ENCODE peak calls at places on chromosomes 11 and 22, in ten cellular contexts. One of them, this sample, is unnamed. For H3K4me1, the result is how much of the 10 kb centered on the place peaks cover.

GRCh38 chr11:128862913-128863660 is 4.0 kb downstream of the KCNJ1 start:
- DNase-seq in left lung: no peak
- DNase-seq in adrenal gland: no peak
- DNase-seq in uterus: no peak
- DNase-seq in tibial nerve: no peak
- DNase-seq in fibroblast of lung: peak
- DNase-seq in thyroid gland: peak
- DNase-seq in A549: no peak
- DNase-seq in mammary epithelial cell: peak
- DNase-seq in mucosa of descending colon: no peak
- DNase-seq in this sample: no peak

GRCh38 chr11:72446929-72447753 is 12.8 kb upstream of the CLPB start:
- DNase-seq in left lung: no peak
- DNase-seq in adrenal gland: no peak
- DNase-seq in uterus: no peak
- DNase-seq in tibial nerve: no peak
- DNase-seq in fibroblast of lung: peak
- DNase-seq in thyroid gland: no peak
- DNase-seq in A549: peak
- DNase-seq in mammary epithelial cell: peak
- DNase-seq in mucosa of descending colon: no peak
- DNase-seq in this sample: no peak

GRCh38 chr11:32439488-32440210 is 4.3 kb upstream of the WT1 start:
- DNase-seq in left lung: no peak
- DNase-seq in adrenal gland: no peak
- DNase-seq in uterus: peak
- DNase-seq in tibial nerve: no peak
- DNase-seq in fibroblast of lung: no peak
- DNase-seq in thyroid gland: no peak
- DNase-seq in A549: no peak
- DNase-seq in mammary epithelial cell: no peak
- DNase-seq in mucosa of descending colon: no peak
- DNase-seq in this sample: no peak

GRCh38 chr22:45976351-45977002 is 485 bp downstream of the WNT7B start:
- DNase-seq in left lung: peak
- DNase-seq in adrenal gland: no peak
- DNase-seq in uterus: no peak
- DNase-seq in tibial nerve: no peak
- DNase-seq in fibroblast of lung: no peak
- DNase-seq in thyroid gland: peak
- DNase-seq in A549: no peak
- DNase-seq in mammary epithelial cell: peak
- DNase-seq in mucosa of descending colon: no peak
- DNase-seq in this sample: no peak

GRCh38 chr22:48719978-48720661 is 1107.6 kb downstream of the BRD1 start:
- DNase-seq in left lung: peak
- DNase-seq in adrenal gland: no peak
- DNase-seq in uterus: no peak
- DNase-seq in tibial nerve: no peak
- DNase-seq in fibroblast of lung: no peak
- DNase-seq in thyroid gland: no peak
- DNase-seq in A549: peak
- DNase-seq in mammary epithelial cell: no peak
- DNase-seq in mucosa of descending colon: no peak
- DNase-seq in this sample: peak

GRCh38 chr22:42160251-42160650 is 29.6 kb upstream of the CYP2D6 start:
- DNase-seq in left lung: no peak
- DNase-seq in adrenal gland: no peak
- DNase-seq in uterus: no peak
- DNase-seq in tibial nerve: no peak
- DNase-seq in fibroblast of lung: no peak
- DNase-seq in thyroid gland: no peak
- DNase-seq in A549: no peak
- DNase-seq in mammary epithelial cell: no peak
- DNase-seq in mucosa of descending colon: no peak
- DNase-seq in this sample: no peak

GRCh38 chr11:4184163-4184916 is 89.7 kb downstream of the RRM1 start:
- DNase-seq in left lung: peak
- DNase-seq in adrenal gland: no peak
- DNase-seq in uterus: no peak
- DNase-seq in tibial nerve: no peak
- DNase-seq in fibroblast of lung: peak
- DNase-seq in thyroid gland: no peak
- DNase-seq in A549: no peak
- DNase-seq in mammary epithelial cell: no peak
- DNase-seq in mucosa of descending colon: no peak
- DNase-seq in this sample: peak

GRCh38 chr11:48093323-48093722 is 113.0 kb downstream of the PTPRJ start:
- DNase-seq in left lung: no peak
- DNase-seq in adrenal gland: no peak
- DNase-seq in uterus: no peak
- DNase-seq in tibial nerve: no peak
- DNase-seq in fibroblast of lung: peak
- DNase-seq in thyroid gland: no peak
- DNase-seq in A549: no peak
- DNase-seq in mammary epithelial cell: no peak
- DNase-seq in mucosa of descending colon: no peak
- DNase-seq in this sample: no peak

GRCh38 chr22:31953251-31953650 is 8.9 kb downstream of the YWHAH start:
- DNase-seq in left lung: no peak
- DNase-seq in adrenal gland: no peak
- DNase-seq in uterus: no peak
- DNase-seq in tibial nerve: no peak
- DNase-seq in fibroblast of lung: no peak
- DNase-seq in thyroid gland: no peak
- DNase-seq in A549: no peak
- DNase-seq in mammary epithelial cell: no peak
- DNase-seq in mucosa of descending colon: no peak
- DNase-seq in this sample: no peak

GRCh38 chr22:31957970-31958594 is 13.7 kb downstream of the YWHAH start:
- DNase-seq in left lung: no peak
- DNase-seq in adrenal gland: no peak
- DNase-seq in uterus: no peak
- DNase-seq in tibial nerve: no peak
- DNase-seq in fibroblast of lung: no peak
- DNase-seq in thyroid gland: no peak
- DNase-seq in A549: no peak
- DNase-seq in mammary epithelial cell: no peak
- DNase-seq in mucosa of descending colon: no peak
- DNase-seq in this sample: no peak

GRCh38 chr22:31958625-31959239 is 14.4 kb downstream of the YWHAH start:
- DNase-seq in left lung: no peak
- DNase-seq in adrenal gland: no peak
- DNase-seq in uterus: no peak
- DNase-seq in tibial nerve: no peak
- DNase-seq in fibroblast of lung: no peak
- DNase-seq in thyroid gland: no peak
- DNase-seq in A549: no peak
- DNase-seq in mammary epithelial cell: no peak
- DNase-seq in mucosa of descending colon: no peak
- DNase-seq in this sample: no peak

GRCh38 chr22:31954535-31955326 is 10.4 kb downstream of the YWHAH start:
- DNase-seq in left lung: no peak
- DNase-seq in adrenal gland: no peak
- DNase-seq in uterus: no peak
- DNase-seq in tibial nerve: no peak
- DNase-seq in fibroblast of lung: peak
- DNase-seq in thyroid gland: no peak
- DNase-seq in A549: no peak
- DNase-seq in mammary epithelial cell: no peak
- DNase-seq in mucosa of descending colon: no peak
- DNase-seq in this sample: no peak

GRCh38 chr22:31956360-31956759 is 12.0 kb downstream of the YWHAH start:
- DNase-seq in left lung: no peak
- DNase-seq in adrenal gland: no peak
- DNase-seq in uterus: no peak
- DNase-seq in tibial nerve: no peak
- DNase-seq in fibroblast of lung: no peak
- DNase-seq in thyroid gland: no peak
- DNase-seq in A549: no peak
- DNase-seq in mammary epithelial cell: no peak
- DNase-seq in mucosa of descending colon: no peak
- DNase-seq in this sample: no peak
- TF ChIP-seq CTCF in left lung: no peak
- TF ChIP-seq CTCF in adrenal gland: no peak
- TF ChIP-seq CTCF in uterus: no peak
- TF ChIP-seq CTCF in tibial nerve: no peak
- TF ChIP-seq CTCF in fibroblast of lung: no peak
- TF ChIP-seq CTCF in thyroid gland: no peak
- TF ChIP-seq CTCF in A549: no peak
- TF ChIP-seq CTCF in mammary epithelial cell: no peak
- TF ChIP-seq CTCF in mucosa of descending colon: no peak
- TF ChIP-seq CTCF in this sample: no peak

GRCh38 chr11:2212411-2213251 is 41.0 kb upstream of the TH start:
- DNase-seq in left lung: peak
- DNase-seq in adrenal gland: no peak
- DNase-seq in uterus: peak
- DNase-seq in tibial nerve: no peak
- DNase-seq in fibroblast of lung: no peak
- DNase-seq in thyroid gland: no peak
- DNase-seq in A549: no peak
- DNase-seq in mammary epithelial cell: no peak
- DNase-seq in mucosa of descending colon: no peak
- DNase-seq in this sample: peak

GRCh38 chr11:2210366-2211112 is 38.9 kb upstream of the TH start:
- DNase-seq in left lung: peak
- DNase-seq in adrenal gland: no peak
- DNase-seq in uterus: peak
- DNase-seq in tibial nerve: peak
- DNase-seq in fibroblast of lung: no peak
- DNase-seq in thyroid gland: no peak
- DNase-seq in A549: no peak
- DNase-seq in mammary epithelial cell: no peak
- DNase-seq in mucosa of descending colon: no peak
- DNase-seq in this sample: no peak

GRCh38 chr11:2209900-2210321 is 38.3 kb upstream of the TH start:
- DNase-seq in left lung: peak
- DNase-seq in adrenal gland: no peak
- DNase-seq in uterus: peak
- DNase-seq in tibial nerve: no peak
- DNase-seq in fibroblast of lung: no peak
- DNase-seq in thyroid gland: no peak
- DNase-seq in A549: no peak
- DNase-seq in mammary epithelial cell: no peak
- DNase-seq in mucosa of descending colon: no peak
- DNase-seq in this sample: no peak

GRCh38 chr11:2209370-2209801 is 37.8 kb upstream of the TH start:
- DNase-seq in left lung: peak
- DNase-seq in adrenal gland: no peak
- DNase-seq in uterus: peak
- DNase-seq in tibial nerve: no peak
- DNase-seq in fibroblast of lung: no peak
- DNase-seq in thyroid gland: no peak
- DNase-seq in A549: no peak
- DNase-seq in mammary epithelial cell: no peak
- DNase-seq in mucosa of descending colon: no peak
- DNase-seq in this sample: no peak

GRCh38 chr11:2211113-2211971 is 39.7 kb upstream of the TH start:
- DNase-seq in left lung: peak
- DNase-seq in adrenal gland: no peak
- DNase-seq in uterus: peak
- DNase-seq in tibial nerve: no peak
- DNase-seq in fibroblast of lung: no peak
- DNase-seq in thyroid gland: no peak
- DNase-seq in A549: no peak
- DNase-seq in mammary epithelial cell: no peak
- DNase-seq in mucosa of descending colon: peak
- DNase-seq in this sample: no peak
- H3K4me1 ChIP-seq in left lung: under half
- H3K4me1 ChIP-seq in adrenal gland: under half
- H3K4me1 ChIP-seq in uterus: under half
- H3K4me1 ChIP-seq in tibial nerve: under half
- H3K4me1 ChIP-seq in fibroblast of lung: under half
- H3K4me1 ChIP-seq in thyroid gland: under half
- H3K4me1 ChIP-seq in A549: under half
- H3K4me1 ChIP-seq in mammary epithelial cell: under half
- H3K4me1 ChIP-seq in mucosa of descending colon: under half
- H3K4me1 ChIP-seq in this sample: under half

GRCh38 chr11:108584973-108585372 is 8.6 kb downstream of the EXPH5 start:
- DNase-seq in left lung: no peak
- DNase-seq in adrenal gland: no peak
- DNase-seq in uterus: no peak
- DNase-seq in tibial nerve: no peak
- DNase-seq in fibroblast of lung: no peak
- DNase-seq in thyroid gland: no peak
- DNase-seq in A549: no peak
- DNase-seq in mammary epithelial cell: no peak
- DNase-seq in mucosa of descending colon: no peak
- DNase-seq in this sample: no peak

GRCh38 chr11:108587109-108587508 is 6.5 kb downstream of the EXPH5 start:
- DNase-seq in left lung: no peak
- DNase-seq in adrenal gland: no peak
- DNase-seq in uterus: no peak
- DNase-seq in tibial nerve: no peak
- DNase-seq in fibroblast of lung: no peak
- DNase-seq in thyroid gland: no peak
- DNase-seq in A549: no peak
- DNase-seq in mammary epithelial cell: no peak
- DNase-seq in mucosa of descending colon: no peak
- DNase-seq in this sample: no peak

GRCh38 chr11:108586600-108586999 is 7.0 kb downstream of the EXPH5 start:
- DNase-seq in left lung: no peak
- DNase-seq in adrenal gland: no peak
- DNase-seq in uterus: no peak
- DNase-seq in tibial nerve: no peak
- DNase-seq in fibroblast of lung: no peak
- DNase-seq in thyroid gland: no peak
- DNase-seq in A549: no peak
- DNase-seq in mammary epithelial cell: no peak
- DNase-seq in mucosa of descending colon: no peak
- DNase-seq in this sample: no peak

GRCh38 chr11:108589136-108589535 is 4.4 kb downstream of the EXPH5 start:
- DNase-seq in left lung: no peak
- DNase-seq in adrenal gland: no peak
- DNase-seq in uterus: no peak
- DNase-seq in tibial nerve: no peak
- DNase-seq in fibroblast of lung: no peak
- DNase-seq in thyroid gland: no peak
- DNase-seq in A549: no peak
- DNase-seq in mammary epithelial cell: no peak
- DNase-seq in mucosa of descending colon: no peak
- DNase-seq in this sample: no peak

GRCh38 chr11:108588287-108588686 is 5.3 kb downstream of the EXPH5 start:
- DNase-seq in left lung: no peak
- DNase-seq in adrenal gland: no peak
- DNase-seq in uterus: no peak
- DNase-seq in tibial nerve: no peak
- DNase-seq in fibroblast of lung: no peak
- DNase-seq in thyroid gland: no peak
- DNase-seq in A549: no peak
- DNase-seq in mammary epithelial cell: no peak
- DNase-seq in mucosa of descending colon: no peak
- DNase-seq in this sample: no peak
- TF ChIP-seq CTCF in left lung: no peak
- TF ChIP-seq CTCF in adrenal gland: no peak
- TF ChIP-seq CTCF in uterus: no peak
- TF ChIP-seq CTCF in tibial nerve: no peak
- TF ChIP-seq CTCF in fibroblast of lung: no peak
- TF ChIP-seq CTCF in thyroid gland: no peak
- TF ChIP-seq CTCF in A549: no peak
- TF ChIP-seq CTCF in mammary epithelial cell: no peak
- TF ChIP-seq CTCF in mucosa of descending colon: no peak
- TF ChIP-seq CTCF in this sample: no peak

GRCh38 chr11:504994-505344 is 2.1 kb downstream of the RNH1 start:
- DNase-seq in left lung: no peak
- DNase-seq in adrenal gland: no peak
- DNase-seq in uterus: no peak
- DNase-seq in tibial nerve: no peak
- DNase-seq in fibroblast of lung: no peak
- DNase-seq in thyroid gland: no peak
- DNase-seq in A549: no peak
- DNase-seq in mammary epithelial cell: no peak
- DNase-seq in mucosa of descending colon: no peak
- DNase-seq in this sample: no peak

GRCh38 chr11:504053-504993 is 2.7 kb downstream of the RNH1 start:
- DNase-seq in left lung: peak
- DNase-seq in adrenal gland: peak
- DNase-seq in uterus: peak
- DNase-seq in tibial nerve: no peak
- DNase-seq in fibroblast of lung: peak
- DNase-seq in thyroid gland: peak
- DNase-seq in A549: no peak
- DNase-seq in mammary epithelial cell: no peak
- DNase-seq in mucosa of descending colon: peak
- DNase-seq in this sample: peak

GRCh38 chr11:506950-507726 is at the start of gene RNH1:
- DNase-seq in left lung: peak
- DNase-seq in adrenal gland: peak
- DNase-seq in uterus: peak
- DNase-seq in tibial nerve: peak
- DNase-seq in fibroblast of lung: peak
- DNase-seq in thyroid gland: peak
- DNase-seq in A549: peak
- DNase-seq in mammary epithelial cell: peak
- DNase-seq in mucosa of descending colon: peak
- DNase-seq in this sample: peak

GRCh38 chr11:507727-508515 is 879 bp upstream of the RNH1 start:
- DNase-seq in left lung: no peak
- DNase-seq in adrenal gland: no peak
- DNase-seq in uterus: no peak
- DNase-seq in tibial nerve: no peak
- DNase-seq in fibroblast of lung: no peak
- DNase-seq in thyroid gland: no peak
- DNase-seq in A549: no peak
- DNase-seq in mammary epithelial cell: no peak
- DNase-seq in mucosa of descending colon: peak
- DNase-seq in this sample: no peak

GRCh38 chr11:506238-506949 is 648 bp downstream of the RNH1 start:
- DNase-seq in left lung: peak
- DNase-seq in adrenal gland: peak
- DNase-seq in uterus: peak
- DNase-seq in tibial nerve: peak
- DNase-seq in fibroblast of lung: peak
- DNase-seq in thyroid gland: peak
- DNase-seq in A549: peak
- DNase-seq in mammary epithelial cell: peak
- DNase-seq in mucosa of descending colon: peak
- DNase-seq in this sample: peak
- H3K4me1 ChIP-seq in left lung: under half
- H3K4me1 ChIP-seq in adrenal gland: under half
- H3K4me1 ChIP-seq in uterus: under half
- H3K4me1 ChIP-seq in tibial nerve: under half
- H3K4me1 ChIP-seq in fibroblast of lung: under half
- H3K4me1 ChIP-seq in thyroid gland: under half
- H3K4me1 ChIP-seq in A549: under half
- H3K4me1 ChIP-seq in mammary epithelial cell: under half
- H3K4me1 ChIP-seq in mucosa of descending colon: under half
- H3K4me1 ChIP-seq in this sample: half or more